ENCODE peak calls at places on chromosomes 16 and 17, in nine cellular contexts. O is AML-193; C is T-helper 9 cell; Q is NCI-H510A; U is stimulated activated CD4-positive, alpha-beta T cell treated with anti-CD3 and anti-CD28 coated beads, Interleukin-4, amount 100 ng/mL, for 48 hours; H is hepatic stellate cell; W is MM.1S; B is HAP-1; K is activated CD4-positive, alpha-beta T cell treated with anti-CD3 and anti-CD28 coated beads, Interleukin-2, amount 10 ng/mL, durations not matched to agents 7 days and 5 days. V is an unnamed sample.

GRCh38 chr17:79859676-79860615 is 20.7 kb upstream of the CBX4 start:
- DNase-seq in O (no peak), C (no peak), Q (no peak), U (no peak), H (no peak), W (no peak), B (no peak), K (no peak), V (no peak)

GRCh38 chr17:39988206-39988810 is 7.7 kb downstream of the PSMD3 start:
- DNase-seq in O (no peak), C (no peak), Q (no peak), U (no peak), H (no peak), W (no peak), B (no peak), K (no peak), V (no peak)

GRCh38 chr16:22267764-22268163 is 29.4 kb upstream of the POLR3E start:
- DNase-seq in O (no peak), C (no peak), Q (no peak), U (no peak), H (no peak), W (no peak), B (no peak), K (no peak), V (no peak)

GRCh38 chr17:76262732-76263344 is 2.3 kb upstream of the UBALD2 start:
- DNase-seq in O (peak; percentile 87), C (no peak), Q (peak; percentile 65), U (no peak), H (no peak), W (peak; percentile 89), B (no peak), K (peak; percentile 53), V (peak; percentile 50)

GRCh38 chr16:29665294-29666077 is 2.4 kb downstream of the SPN start:
- DNase-seq in O (no peak), C (peak; percentile 25), Q (no peak), U (no peak), H (no peak), W (no peak), B (no peak), K (no peak), V (no peak)

GRCh38 chr16:88503374-88503770 is 50.3 kb downstream of the ZFPM1 start:
- DNase-seq in O (no peak), C (no peak), Q (no peak), U (no peak), H (no peak), W (no peak), B (no peak), K (no peak), V (no peak)

GRCh38 chr17:34163681-34164080 is 91.4 kb upstream of the CCL2 start:
- DNase-seq in O (peak; percentile 57), C (no peak), Q (no peak), U (no peak), H (peak; percentile 67), W (peak; percentile 22), B (peak; percentile 4), K (no peak), V (no peak)

GRCh38 chr16:31074814-31075183 is 577 bp downstream of the ZNF646 start:
- DNase-seq in O (no peak), C (no peak), Q (no peak), U (no peak), H (no peak), W (no peak), B (no peak), K (no peak), V (no peak)

GRCh38 chr17:65567566-65567965 is 6.1 kb upstream of the AXIN2 start:
- DNase-seq in O (no peak), C (no peak), Q (no peak), U (no peak), H (no peak), W (no peak), B (no peak), K (no peak), V (no peak)

GRCh38 chr17:7266784-7267183 is 4.5 kb upstream of the CLDN7 start:
- DNase-seq in O (no peak), C (no peak), Q (no peak), U (no peak), H (no peak), W (no peak), B (no peak), K (no peak), V (no peak)

GRCh38 chr16:22098538-22099255 is 6.4 kb downstream of the VWA3A start:
- DNase-seq in O (peak; percentile 72), C (no peak), Q (peak; percentile 39), U (no peak), H (peak; percentile 51), W (peak; percentile 66), B (peak; percentile 76), K (peak; percentile 29), V (no peak)

GRCh38 chr16:11249233-11250061 is 6.6 kb downstream of the SOCS1 start:
- DNase-seq in O (no peak), C (no peak), Q (no peak), U (no peak), H (no peak), W (no peak), B (no peak), K (no peak), V (no peak)

GRCh38 chr17:75404223-75404738 is 1.2 kb downstream of the GRB2 start:
- DNase-seq in O (peak; percentile 90), C (peak; percentile 20), Q (peak; percentile 63), U (no peak), H (peak; percentile 86), W (peak; percentile 68), B (peak; percentile 84), K (peak; percentile 64), V (peak; percentile 57)

GRCh38 chr17:36591434-36592315 is at the start of gene DHRS11:
- DNase-seq in O (peak; percentile 69), C (peak; percentile 73), Q (peak; percentile 58), U (peak; percentile 77), H (peak; percentile 95), W (peak; percentile 75), B (peak; percentile 79), K (peak; percentile 75), V (no peak)

GRCh38 chr16:68233085-68233834 is 2.7 kb downstream of the ESRP2 start:
- DNase-seq in O (no peak), C (no peak), Q (no peak), U (no peak), H (no peak), W (no peak), B (no peak), K (no peak), V (no peak)

GRCh38 chr16:9908613-9909012 is 273.6 kb downstream of the GRIN2A start:
- DNase-seq in O (no peak), C (no peak), Q (no peak), U (no peak), H (no peak), W (no peak), B (no peak), K (no peak), V (no peak)

GRCh38 chr16:52690468-52690867 is 143.5 kb upstream of the TOX3 start:
- DNase-seq in O (no peak), C (no peak), Q (no peak), U (no peak), H (no peak), W (no peak), B (no peak), K (no peak), V (no peak)

GRCh38 chr16:19113577-19114358 is at the start of gene ITPRIPL2:
- DNase-seq in O (no peak), C (no peak), Q (peak; percentile 99), U (no peak), H (peak; percentile 89), W (no peak), B (peak; percentile 77), K (no peak), V (no peak)

GRCh38 chr17:70906808-70907207 is 737.5 kb downstream of the KCNJ2 start:
- DNase-seq in O (no peak), C (no peak), Q (no peak), U (no peak), H (no peak), W (peak; percentile 11), B (no peak), K (no peak), V (no peak)

GRCh38 chr17:63834431-63835166 is 7.1 kb upstream of the FTSJ3 start:
- DNase-seq in O (peak; percentile 81), C (peak; percentile 40), Q (peak; percentile 83), U (no peak), H (peak; percentile 86), W (peak; percentile 83), B (peak; percentile 86), K (peak; percentile 73), V (peak; percentile 72)

GRCh38 chr17:77458202-77459017 is 317.6 kb downstream of the SEC14L1 start:
- DNase-seq in O (no peak), C (no peak), Q (no peak), U (no peak), H (no peak), W (no peak), B (no peak), K (peak; percentile 14), V (no peak)

GRCh38 chr17:82228278-82228841 is 482 bp upstream of the SLC16A3 start:
- DNase-seq in O (peak; percentile 68), C (peak; percentile 47), Q (no peak), U (peak; percentile 52), H (no peak), W (peak; percentile 67), B (no peak), K (peak; percentile 74), V (no peak)

GRCh38 chr16:11152205-11152604 is 103.8 kb downstream of the SOCS1 start:
- DNase-seq in O (no peak), C (no peak), Q (no peak), U (no peak), H (no peak), W (no peak), B (no peak), K (no peak), V (no peak)

GRCh38 chr17:4796550-4796915 is 569 bp downstream of the PSMB6 start:
- DNase-seq in O (no peak), C (no peak), Q (peak; percentile 29), U (no peak), H (peak; percentile 78), W (no peak), B (peak; percentile 45), K (no peak), V (no peak)

GRCh38 chr16:57606847-57607501 is 21.5 kb upstream of the ADGRG1 start:
- DNase-seq in O (no peak), C (no peak), Q (peak; percentile 45), U (no peak), H (no peak), W (no peak), B (no peak), K (no peak), V (no peak)

GRCh38 chr16:47018223-47018891 is 44.9 kb upstream of the DNAJA2 start:
- DNase-seq in O (no peak), C (peak; percentile 16), Q (peak; percentile 4), U (peak; percentile 17), H (no peak), W (peak; percentile 86), B (peak; percentile 48), K (peak; percentile 41), V (peak; percentile 30)

GRCh38 chr16:57810197-57811024 is 8.1 kb upstream of the KIFC3 start:
- DNase-seq in O (peak; percentile 60), C (peak; percentile 65), Q (peak; percentile 93), U (peak; percentile 46), H (peak; percentile 38), W (peak; percentile 96), B (no peak), K (peak; percentile 86), V (no peak)